ENCODE peak calls at places on chromosomes 16 and 17, in ten cellular contexts. D is cardiac muscle cell, V is choroid plexus epithelial cell, G is fibroblast of the aortic adventitia, B is lung, C is esophagus squamous epithelium, R is fibroblast of mammary gland, J is lower lobe of right lung, P is AG09319, Z is left lung. N is an unnamed sample.

GRCh38 chr17:45135978-45136791 is 698 bp downstream of the ACBD4 start:
- DNase-seq in G (no peak), B (no peak), J (peak), Z (peak), P (no peak), D (no peak), C (no peak), R (no peak), V (no peak), N (peak)

GRCh38 chr16:57486858-57487834 is 853 bp upstream of the DOK4 start:
- DNase-seq in C (no peak), Z (no peak), V (no peak), D (no peak), R (no peak), J (no peak), P (no peak), G (no peak), B (no peak), N (no peak)

GRCh38 chr17:64242633-64243032 is 20.4 kb downstream of the TEX2 start:
- DNase-seq in G (no peak), R (no peak), D (no peak), Z (no peak), C (no peak), B (no peak), P (no peak), V (no peak), J (no peak), N (no peak)

GRCh38 chr17:5210853-5211252 is 19.2 kb upstream of the ZNF594 start:
- DNase-seq in C (no peak), R (no peak), V (no peak), P (no peak), Z (no peak), G (no peak), J (peak), D (no peak), B (no peak), N (no peak)

GRCh38 chr17:1067282-1067956 is 70.5 kb downstream of the TIMM22 start:
- DNase-seq in P (no peak), D (no peak), R (peak), G (no peak), C (no peak), Z (peak), J (peak), V (peak), B (peak), N (no peak)

GRCh38 chr16:3035972-3036725 is 595 bp downstream of the BICDL2 start:
- DNase-seq in R (no peak), B (no peak), C (no peak), G (no peak), Z (peak), D (no peak), V (no peak), P (no peak), J (peak), N (no peak)

GRCh38 chr17:75584358-75585175 is 3.0 kb upstream of the MYO15B start:
- DNase-seq in P (no peak), R (no peak), V (no peak), G (no peak), D (peak), J (no peak), B (no peak), Z (no peak), C (no peak), N (no peak)

GRCh38 chr17:3575506-3575905 is 17.9 kb upstream of the TRPV3 start:
- DNase-seq in C (no peak), Z (no peak), G (peak), R (peak), J (no peak), V (peak), B (no peak), P (peak), D (no peak), N (no peak)

GRCh38 chr17:3954921-3955320 is 9.3 kb downstream of the ATP2A3 start:
- DNase-seq in C (no peak), B (no peak), J (no peak), R (no peak), P (no peak), G (no peak), V (no peak), D (no peak), Z (no peak), N (no peak)

GRCh38 chr16:31063495-31063842 is 10.6 kb downstream of the ZNF668 start:
- DNase-seq in R (no peak), D (no peak), G (no peak), C (no peak), J (no peak), V (no peak), Z (no peak), P (no peak), B (no peak), N (no peak)

GRCh38 chr16:15913046-15913698 is 24.8 kb upstream of the CEP20 start:
- DNase-seq in B (no peak), J (no peak), Z (peak), D (no peak), V (no peak), C (no peak), P (no peak), G (no peak), R (no peak), N (no peak)

GRCh38 chr16:30893082-30893743 is 664 bp downstream of the BCL7C start:
- DNase-seq in V (no peak), Z (peak), B (no peak), R (no peak), J (no peak), P (no peak), C (no peak), G (no peak), D (no peak), N (peak)

GRCh38 chr17:65941500-65941899 is 250.4 kb downstream of the CEP112 start:
- DNase-seq in Z (no peak), P (no peak), C (no peak), B (no peak), G (no peak), R (peak), V (no peak), D (no peak), J (no peak), N (no peak)

GRCh38 chr16:11556945-11557720 is 29.6 kb downstream of the LITAF start:
- DNase-seq in D (no peak), J (no peak), G (no peak), P (no peak), Z (no peak), R (no peak), V (no peak), B (no peak), C (no peak), N (no peak)

GRCh38 chr17:57090560-57091185 is 5.6 kb downstream of the AKAP1 start:
- DNase-seq in B (no peak), G (peak), R (peak), D (no peak), P (no peak), Z (no peak), J (no peak), V (no peak), C (no peak), N (no peak)

GRCh38 chr17:1714488-1714979 is 4.4 kb upstream of the TLCD2 start:
- DNase-seq in P (peak), D (peak), V (peak), C (peak), J (peak), B (peak), R (peak), Z (peak), G (no peak), N (peak)

GRCh38 chr16:4263504-4264436 is 9.1 kb downstream of the TFAP4 start:
- DNase-seq in D (peak), V (peak), G (peak), R (peak), P (peak), J (peak), Z (peak), B (peak), C (no peak), N (peak)

GRCh38 chr17:45282683-45283644 is 21.1 kb upstream of the SPATA32 start:
- DNase-seq in Z (peak), R (peak), G (no peak), J (peak), V (peak), C (no peak), P (no peak), B (peak), D (peak), N (no peak)

GRCh38 chr16:86676216-86676800 is 98.0 kb downstream of the FOXL1 start:
- DNase-seq in Z (no peak), J (no peak), V (peak), R (peak), B (no peak), P (no peak), C (no peak), G (peak), D (no peak), N (no peak)

DNA sequence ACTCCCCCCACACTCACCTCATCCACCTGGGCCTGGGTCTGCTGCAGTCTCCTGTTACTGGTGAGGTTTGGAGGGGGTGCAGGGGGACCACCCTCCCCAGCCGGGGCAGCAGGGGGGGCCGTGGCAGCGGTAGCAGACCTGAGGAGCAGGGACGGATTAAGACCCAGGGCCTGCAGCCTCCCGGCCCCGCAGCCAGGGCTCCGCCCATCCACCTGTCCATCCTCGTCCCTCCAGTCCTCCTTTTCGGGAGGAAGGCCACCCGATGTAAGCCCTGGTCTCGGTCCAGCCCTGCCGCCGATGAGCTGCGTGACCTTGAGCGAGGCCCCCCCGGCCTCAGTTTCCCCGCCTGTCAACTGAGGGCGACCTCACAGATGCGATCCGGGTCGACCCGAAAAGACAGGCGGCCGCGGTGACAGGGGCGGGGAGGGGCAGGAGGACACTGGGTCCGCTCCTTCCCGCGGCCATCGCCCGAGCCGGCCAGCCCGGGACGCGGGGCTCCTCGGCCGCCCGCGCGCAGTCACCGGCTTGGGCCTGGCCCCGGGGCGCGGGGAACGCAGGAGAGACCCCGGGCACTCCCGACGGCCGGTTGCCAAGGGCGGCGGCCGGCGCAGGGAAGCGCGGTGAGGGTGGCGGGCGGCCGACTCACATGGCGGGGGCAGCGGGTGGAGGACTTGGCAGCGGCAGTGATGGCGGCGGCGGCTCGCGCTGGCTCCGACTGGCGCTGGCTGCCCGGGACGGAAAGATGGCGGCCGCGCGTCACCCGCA is at the start of gene VAMP2:
- DNase-seq in P (no peak), D (peak), G (peak), C (no peak), R (peak), B (peak), J (peak), V (peak), Z (peak), N (no peak)
- TF ChIP-seq CTCF in P (no peak), D (no peak), G (peak), C (no peak), R (no peak), B (no peak), J (no peak), V (no peak), Z (no peak), N (no peak)

GRCh38 chr16:67807148-67807682 is 526 bp downstream of the TSNAXIP1 start:
- DNase-seq in C (no peak), G (no peak), J (no peak), R (no peak), B (no peak), V (no peak), P (no peak), D (no peak), Z (peak), N (no peak)
- TF ChIP-seq CTCF in C (no peak), G (peak), J (no peak), R (no peak), B (no peak), V (peak), P (peak), D (peak), Z (no peak), N (no peak)

GRCh38 chr16:84341533-84342295 is 26.6 kb upstream of the ATP2C2 start:
- DNase-seq in B (no peak), J (no peak), D (no peak), C (no peak), G (no peak), P (no peak), V (no peak), Z (no peak), R (no peak), N (no peak)

GRCh38 chr16:84339766-84340165 is 28.6 kb upstream of the ATP2C2 start:
- DNase-seq in R (no peak), G (no peak), B (no peak), D (no peak), J (no peak), P (no peak), C (no peak), Z (no peak), V (no peak), N (no peak)

GRCh38 chr16:84344781-84345180 is 23.6 kb upstream of the ATP2C2 start:
- DNase-seq in G (no peak), P (no peak), C (no peak), V (no peak), J (no peak), Z (no peak), B (no peak), R (no peak), D (no peak), N (no peak)

GRCh38 chr16:84339316-84339715 is 29.0 kb upstream of the ATP2C2 start:
- DNase-seq in R (no peak), G (no peak), C (no peak), V (no peak), D (no peak), Z (no peak), P (no peak), J (no peak), B (no peak), N (peak)

DNA sequence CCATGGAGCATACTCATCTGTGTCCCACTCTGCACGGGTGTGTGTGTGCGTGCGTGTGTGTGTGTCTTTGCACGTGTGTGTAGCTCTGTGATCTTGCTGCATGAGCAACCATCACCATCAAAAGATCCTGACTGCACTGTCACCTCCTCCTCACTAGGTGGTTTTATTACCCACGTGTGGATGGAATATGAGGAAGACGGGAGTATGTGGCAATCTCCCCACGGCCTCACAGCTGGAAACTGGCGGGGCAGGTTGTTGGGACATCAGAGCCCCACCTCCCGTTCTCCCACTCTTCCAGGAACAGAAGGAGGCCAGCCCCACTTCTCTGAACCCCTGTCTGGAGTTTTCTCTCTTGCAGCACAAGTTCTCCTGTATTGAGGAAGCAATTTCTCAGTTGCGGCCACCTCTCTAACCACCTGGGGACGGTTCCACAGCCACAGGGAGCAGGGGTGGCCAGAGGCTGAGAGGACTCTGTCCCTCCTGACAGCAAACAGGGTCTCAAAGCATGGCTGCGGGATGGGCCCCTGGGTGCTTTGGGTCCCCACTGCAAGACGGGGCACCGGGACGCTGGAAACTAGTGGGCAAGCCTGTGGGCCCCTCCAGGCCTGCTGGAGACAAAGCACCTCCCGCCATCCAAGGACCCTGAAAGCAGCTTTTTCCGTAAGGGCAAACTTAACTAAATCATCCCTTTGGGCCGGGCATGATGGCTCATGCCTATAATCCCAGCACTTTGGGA is 27.9 kb upstream of the ATP2C2 start:
- DNase-seq in P (no peak), V (peak), R (peak), G (no peak), J (peak), C (no peak), D (no peak), B (peak), Z (no peak), N (no peak)
- TF ChIP-seq CTCF in P (no peak), V (no peak), R (no peak), G (no peak), J (no peak), C (peak), D (no peak), B (no peak), Z (no peak), N (no peak)

GRCh38 chr17:19867094-19867653 is 562 bp downstream of the ULK2 start:
- DNase-seq in B (no peak), G (peak), R (peak), J (peak), P (peak), Z (peak), C (no peak), V (peak), D (peak), N (peak)
- TF ChIP-seq CTCF in B (no peak), G (peak), R (peak), J (peak), P (peak), Z (no peak), C (peak), V (peak), D (peak), N (no peak)

GRCh38 chr17:61579961-61580360 is 11.1 kb downstream of the NACA2 start:
- DNase-seq in C (no peak), G (no peak), R (no peak), J (no peak), B (no peak), P (no peak), V (no peak), Z (no peak), D (no peak), N (peak)
- TF ChIP-seq CTCF in C (no peak), G (no peak), R (no peak), J (no peak), B (no peak), P (peak), V (no peak), Z (no peak), D (no peak), N (no peak)

GRCh38 chr16:23877107-23878070 is 41.6 kb downstream of the PRKCB start:
- DNase-seq in C (no peak), D (no peak), B (no peak), G (no peak), P (no peak), J (no peak), R (no peak), Z (no peak), V (no peak), N (no peak)
- TF ChIP-seq CTCF in C (no peak), D (no peak), B (no peak), G (no peak), P (no peak), J (no peak), R (no peak), Z (no peak), V (no peak), N (no peak)

N was measured in glutamatergic neuron.